ENCODE peak calls at places on chromosomes 7 and 10, in five cellular contexts. H, F, L, J and E are unnamed samples.

GRCh38 chr7:47153076-47153475 is 428.8 kb downstream of the TNS3 start:
- DNase-seq in J (peak; percentile 98), F (no peak), H (no peak), L (peak; percentile 96), E (no peak)

GRCh38 chr7:3710531-3710930 is 409.5 kb downstream of the SDK1 start:
- DNase-seq in F (no peak), J (no peak), H (no peak), L (no peak), E (no peak)

GRCh38 chr7:82441916-82442478 is 1.6 kb downstream of the CACNA2D1 start:
- DNase-seq in J (peak; percentile 24), F (no peak), H (no peak), L (peak; percentile 41), E (no peak)

GRCh38 chr7:6035165-6035564 is 4.0 kb downstream of the ANKRD61 start:
- DNase-seq in F (no peak), L (no peak), H (no peak), J (no peak), E (no peak)

GRCh38 chr7:132367007-132367406 is 209.3 kb downstream of the PLXNA4 start:
- DNase-seq in H (no peak), J (no peak), F (no peak), L (no peak), E (no peak)

GRCh38 chr7:135536160-135536559 is 21.6 kb upstream of the NUP205 start:
- DNase-seq in J (peak; percentile 91), L (peak; percentile 37), F (no peak), H (no peak), E (no peak)

GRCh38 chr10:70974920-70975319 is 86.6 kb upstream of the PCBD1 start:
- DNase-seq in J (no peak), H (no peak), L (no peak), F (no peak), E (no peak)

GRCh38 chr10:102246261-102246660 is 929 bp downstream of the GBF1 start:
- DNase-seq in J (peak; percentile 59), F (no peak), H (no peak), L (peak; percentile 56), E (no peak)

GRCh38 chr7:134726581-134726980 is 52.9 kb upstream of the CALD1 start:
- DNase-seq in H (no peak), F (no peak), L (peak; percentile 48), J (no peak), E (no peak)

GRCh38 chr7:32680259-32681173 is 185.2 kb downstream of the AVL9 start:
- DNase-seq in L (peak; percentile 80), F (no peak), H (no peak), J (peak; percentile 85), E (no peak)

GRCh38 chr7:157484411-157485081 is 147.7 kb downstream of the DNAJB6 start:
- DNase-seq in J (no peak), H (peak; percentile 64), L (no peak), F (peak; percentile 33), E (no peak)

GRCh38 chr7:157270060-157270444 is 66.8 kb upstream of the DNAJB6 start:
- DNase-seq in J (no peak), F (no peak), H (no peak), L (no peak), E (no peak)

DNA sequence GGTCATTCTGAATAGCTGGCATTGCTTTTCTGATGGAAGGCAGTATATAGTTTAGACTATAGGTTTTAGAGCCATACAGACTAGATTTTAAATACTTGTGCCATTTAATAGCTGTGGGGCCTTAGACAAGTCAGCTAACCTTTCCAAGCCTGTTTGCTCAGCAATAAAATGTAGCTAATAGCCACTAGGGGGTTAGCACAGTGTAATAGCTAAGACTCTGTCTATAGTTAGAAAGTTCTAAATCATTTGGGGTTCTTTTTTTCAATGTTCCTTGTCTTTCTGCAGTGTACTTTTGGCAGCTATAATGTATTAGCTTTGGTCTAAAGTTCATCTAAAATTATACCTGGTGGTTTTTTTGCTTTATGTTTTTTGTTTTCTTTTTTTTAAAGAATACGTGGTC is 7.5 kb upstream of the KIFBP start:
- DNase-seq in F (no peak), J (peak; percentile 56), L (no peak), H (no peak), E (no peak)
- TF ChIP-seq CTCF in F (peak; percentile 13), J (peak; percentile 56), L (peak; percentile 13), H (no peak), E (no peak)

DNA sequence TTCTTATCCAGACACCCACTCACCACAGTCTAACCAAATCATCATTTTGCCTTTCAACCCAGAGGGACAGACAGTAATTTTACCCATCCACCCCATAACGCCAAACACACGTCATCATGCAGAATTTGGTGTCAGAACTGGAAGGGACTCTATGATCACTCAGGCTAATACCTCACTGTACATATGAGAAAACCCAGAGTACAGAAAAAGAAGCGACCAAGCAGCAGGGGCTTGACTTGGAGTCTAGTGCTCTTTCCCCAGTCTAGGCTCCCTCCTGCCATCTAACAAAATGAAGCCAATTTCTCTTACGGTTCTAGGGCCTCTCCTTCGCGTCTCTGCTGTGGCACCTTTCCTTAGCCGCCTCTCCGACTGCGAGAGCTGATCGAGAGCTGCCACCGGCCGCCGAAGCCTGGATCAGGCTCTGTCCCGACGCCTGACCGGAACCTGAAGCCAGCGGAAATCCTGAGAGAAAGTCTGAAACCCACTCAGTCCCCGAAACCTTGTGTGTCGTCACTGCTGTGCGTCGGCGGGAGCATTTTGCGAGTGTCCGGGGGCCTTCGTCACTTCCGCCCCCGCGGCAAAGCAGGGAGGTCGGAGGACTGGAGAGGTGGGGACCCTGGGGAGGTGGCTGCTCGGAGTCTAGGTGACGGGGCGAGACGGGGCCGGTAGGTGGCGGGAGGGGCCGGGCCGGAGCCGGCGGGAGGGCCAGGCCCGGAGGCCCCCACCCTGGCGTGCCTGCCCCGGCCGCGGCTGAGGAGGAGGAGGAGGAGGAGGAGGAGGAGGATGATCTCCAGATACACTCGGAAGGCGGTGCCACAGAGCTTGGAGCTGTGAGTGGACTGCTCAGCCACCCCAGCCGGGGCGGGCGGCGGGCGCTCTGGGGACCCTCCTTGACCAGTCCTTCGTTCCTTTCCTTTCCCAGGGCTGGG is at the start of the genes ECD and FAM149B1:
- DNase-seq in L (peak; percentile 94), J (peak; percentile 93), F (peak; percentile 93), H (peak; percentile 96), E (peak; percentile 93)
- TF ChIP-seq CTCF in L (no peak), J (no peak), F (no peak), H (no peak), E (peak; percentile 22)

DNA sequence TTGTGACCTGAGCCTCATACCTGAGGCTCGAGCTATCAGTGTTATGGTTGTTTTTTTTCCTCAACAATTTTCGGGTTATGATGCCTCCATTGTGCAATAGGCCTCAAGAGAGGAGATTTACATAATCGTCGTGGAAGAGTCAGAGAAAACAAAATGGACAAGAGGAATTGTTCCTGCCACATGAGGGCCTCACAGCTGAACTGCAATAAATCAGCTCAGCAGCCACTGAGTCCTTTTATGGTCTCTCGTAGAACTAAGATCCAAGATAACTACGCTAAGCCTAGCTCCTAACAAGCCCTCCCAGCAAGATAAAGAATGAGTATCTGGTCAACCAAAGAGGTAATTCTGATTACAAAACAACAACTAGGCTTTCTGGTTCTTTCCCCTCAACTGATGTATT is 336.8 kb downstream of the WDR11 start:
- DNase-seq in L (no peak), F (no peak), J (no peak), H (no peak), E (no peak)
- TF ChIP-seq CTCF in L (no peak), F (no peak), J (no peak), H (no peak), E (no peak)

DNA sequence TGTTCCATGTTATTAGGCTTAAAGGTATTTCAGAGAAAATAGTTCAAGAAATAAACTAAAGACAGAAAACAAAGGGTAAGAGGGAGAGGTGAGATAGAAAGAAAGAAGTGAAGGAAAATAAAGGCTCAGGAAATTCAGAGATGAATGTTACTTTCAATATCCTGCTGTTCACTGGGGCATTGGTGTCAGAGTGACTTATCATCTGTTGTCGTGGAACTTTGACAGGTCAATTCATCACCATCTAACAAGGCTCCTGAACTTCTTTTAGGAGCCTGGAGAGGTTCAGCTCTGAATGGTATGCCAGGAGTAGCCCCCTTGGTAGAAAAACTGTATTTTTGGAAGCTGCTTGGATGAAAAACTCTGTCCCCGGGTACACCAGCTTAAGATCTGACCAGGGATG is 100.1 kb downstream of the KLF6 start:
- DNase-seq in J (no peak), L (no peak), F (no peak), H (no peak), E (no peak)
- TF ChIP-seq CTCF in J (no peak), L (no peak), F (no peak), H (no peak), E (no peak)

DNA sequence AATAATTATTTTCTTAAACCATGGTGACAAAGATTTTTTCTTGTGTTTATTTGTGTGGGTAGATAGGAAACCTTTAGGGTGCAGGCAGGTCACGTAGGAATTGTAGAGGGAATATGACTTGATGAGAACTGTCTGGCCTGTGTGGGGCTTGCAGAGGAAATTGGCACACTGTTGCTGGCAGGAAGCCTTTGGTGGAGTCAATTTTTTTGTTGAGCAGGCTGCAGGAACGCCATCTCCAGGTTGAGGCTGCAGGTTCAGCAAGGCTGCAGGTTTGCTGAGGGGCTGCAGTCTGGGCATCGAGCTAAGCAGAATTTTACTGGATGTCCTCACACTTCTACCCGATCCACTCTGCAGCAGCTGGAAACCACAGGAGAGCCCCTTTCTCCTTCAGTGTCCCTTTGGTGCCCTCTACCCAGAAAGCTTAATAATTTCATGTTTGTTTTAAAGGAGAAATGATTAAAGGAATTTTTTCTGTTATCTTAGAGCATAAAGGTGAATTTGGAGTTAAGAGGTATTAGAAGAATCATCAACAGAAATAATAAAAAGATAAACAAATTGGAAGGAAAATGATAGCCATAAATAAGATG is 37.0 kb downstream of the TBC1D12 start:
- DNase-seq in J (peak; percentile 47), H (no peak), L (peak; percentile 3), F (no peak), E (no peak)
- TF ChIP-seq CTCF in J (peak; percentile 44), H (no peak), L (no peak), F (no peak), E (no peak)